ENCODE peak calls at places on chromosomes 5 and 9, in four cellular contexts. H is stimulated activated CD8-positive, alpha-beta memory T cell treated with anti-CD3 and anti-CD28 coated beads, Interleukin-15, amount 100 ng/mL, for 24 hours; J is mammary epithelial cell; Y is MCF 10A. B is an unnamed sample.
A peak's percentile ranks its signal among the peaks of the same experiment; 100 is the strongest.

GRCh38 chr9:137828527-137829259 is 48.9 kb upstream of the CACNA1B start:
- DNase-seq in J (no peak), H (no peak), Y (peak; percentile 13), B (no peak)

GRCh38 chr9:96574931-96575351 is 44.7 kb downstream of the CDC14B start:
- DNase-seq in J (no peak), H (no peak), Y (peak; percentile 7), B (no peak)

GRCh38 chr9:134566196-134566822 is 75.3 kb upstream of the COL5A1 start:
- DNase-seq in Y (no peak), H (no peak), J (no peak), B (no peak)

GRCh38 chr5:33690736-33691135 is 201.1 kb downstream of the ADAMTS12 start:
- DNase-seq in J (peak; percentile 74), H (no peak), Y (no peak), B (no peak)

GRCh38 chr5:141478321-141478945 is 2.7 kb downstream of the PCDHGC3 start:
- DNase-seq in H (no peak), J (peak; percentile 78), Y (no peak), B (no peak)

GRCh38 chr5:78549043-78549442 is 99.5 kb downstream of the LHFPL2 start:
- DNase-seq in Y (no peak), J (no peak), H (no peak), B (no peak)

GRCh38 chr9:123928471-123929176 is 1.3 kb downstream of the DENND1A start:
- DNase-seq in J (no peak), Y (peak; percentile 22), H (no peak), B (no peak)

GRCh38 chr9:131012023-131012334 is 3.0 kb downstream of the LAMC3 start:
- DNase-seq in H (no peak), Y (no peak), J (no peak), B (no peak)

GRCh38 chr9:126464694-126465441 is 138.2 kb downstream of the MVB12B start:
- DNase-seq in Y (no peak), H (no peak), J (no peak), B (no peak)

GRCh38 chr9:131098391-131099087 is 2.2 kb downstream of the AIF1L start:
- DNase-seq in H (no peak), Y (no peak), J (no peak), B (no peak)

B was measured in epithelial cell of prostate.